ENCODE peak calls at places on chromosomes 2 and 18, in four cellular contexts. One of them, this sample, is unnamed.

GRCh38 chr18:1017679-1018078 is 113.0 kb downstream of the ADCYAP1 start:
- DNase-seq in lung: no peak
- DNase-seq in heart right ventricle: no peak
- DNase-seq in suprapubic skin: no peak
- DNase-seq in this sample: no peak

GRCh38 chr18:63905361-63905760 is 2.4 kb upstream of the SERPINB10 start:
- DNase-seq in lung: no peak
- DNase-seq in heart right ventricle: no peak
- DNase-seq in suprapubic skin: no peak
- DNase-seq in this sample: no peak

GRCh38 chr18:2846638-2847340 is at the start of gene EMILIN2:
- DNase-seq in lung: peak; percentile 67
- DNase-seq in heart right ventricle: peak; percentile 71
- DNase-seq in suprapubic skin: peak; percentile 94
- DNase-seq in this sample: peak; percentile 58

GRCh38 chr2:174666312-174666711 is 68.7 kb upstream of the WIPF1 start:
- DNase-seq in lung: peak; percentile 35
- DNase-seq in heart right ventricle: no peak
- DNase-seq in suprapubic skin: no peak
- DNase-seq in this sample: no peak

GRCh38 chr2:6885968-6886367 is 8.4 kb downstream of the RSAD2 start:
- DNase-seq in lung: no peak
- DNase-seq in heart right ventricle: no peak
- DNase-seq in suprapubic skin: no peak
- DNase-seq in this sample: no peak

GRCh38 chr2:144796956-144797355 is 277.0 kb upstream of the ZEB2 start:
- DNase-seq in lung: no peak
- DNase-seq in heart right ventricle: no peak
- DNase-seq in suprapubic skin: no peak
- DNase-seq in this sample: no peak

GRCh38 chr2:174662459-174662858 is 64.9 kb upstream of the WIPF1 start:
- DNase-seq in lung: no peak
- DNase-seq in heart right ventricle: no peak
- DNase-seq in suprapubic skin: no peak
- DNase-seq in this sample: no peak

GRCh38 chr2:41032715-41033114 is 580.8 kb upstream of the SLC8A1 start:
- DNase-seq in lung: no peak
- DNase-seq in heart right ventricle: no peak
- DNase-seq in suprapubic skin: no peak
- DNase-seq in this sample: no peak

GRCh38 chr2:174552891-174553290 is 44.7 kb downstream of the WIPF1 start:
- DNase-seq in lung: no peak
- DNase-seq in heart right ventricle: no peak
- DNase-seq in suprapubic skin: no peak
- DNase-seq in this sample: no peak

GRCh38 chr2:199315299-199316179 is 142.2 kb downstream of the SATB2 start:
- DNase-seq in lung: no peak
- DNase-seq in heart right ventricle: no peak
- DNase-seq in suprapubic skin: no peak
- DNase-seq in this sample: no peak

GRCh38 chr2:157692768-157693167 is 64.1 kb upstream of the ACVR1C start:
- DNase-seq in lung: no peak
- DNase-seq in heart right ventricle: no peak
- DNase-seq in suprapubic skin: no peak
- DNase-seq in this sample: no peak

GRCh38 chr18:34744569-34744968 is 34.5 kb downstream of the DTNA start:
- DNase-seq in lung: no peak
- DNase-seq in heart right ventricle: no peak
- DNase-seq in suprapubic skin: no peak
- DNase-seq in this sample: no peak

GRCh38 chr2:227888289-227888688 is 16.9 kb downstream of the DAW1 start:
- DNase-seq in lung: no peak
- DNase-seq in heart right ventricle: no peak
- DNase-seq in suprapubic skin: no peak
- DNase-seq in this sample: peak; percentile 53

GRCh38 chr2:207891222-207891844 is 121.6 kb upstream of the FZD5 start:
- DNase-seq in lung: no peak
- DNase-seq in heart right ventricle: no peak
- DNase-seq in suprapubic skin: no peak
- DNase-seq in this sample: no peak

GRCh38 chr18:76710646-76711520 is 111.5 kb upstream of the ZNF236 start:
- DNase-seq in lung: no peak
- DNase-seq in heart right ventricle: no peak
- DNase-seq in suprapubic skin: no peak
- DNase-seq in this sample: no peak

GRCh38 chr2:220215785-220216184 is 588.4 kb downstream of the SLC4A3 start:
- DNase-seq in lung: no peak
- DNase-seq in heart right ventricle: no peak
- DNase-seq in suprapubic skin: no peak
- DNase-seq in this sample: no peak

GRCh38 chr2:241041557-241042158 is 43.2 kb downstream of the SNED1 start:
- DNase-seq in lung: no peak
- DNase-seq in heart right ventricle: no peak
- DNase-seq in suprapubic skin: no peak
- DNase-seq in this sample: peak; percentile 45

GRCh38 chr2:98485453-98485755 is 40.7 kb downstream of the INPP4A start:
- DNase-seq in lung: no peak
- DNase-seq in heart right ventricle: no peak
- DNase-seq in suprapubic skin: peak; percentile 26
- DNase-seq in this sample: no peak

GRCh38 chr2:143263045-143263625 is 133.9 kb downstream of the ARHGAP15 start:
- DNase-seq in lung: no peak
- DNase-seq in heart right ventricle: no peak
- DNase-seq in suprapubic skin: no peak
- DNase-seq in this sample: no peak

GRCh38 chr2:164495491-164496223 is 125.6 kb downstream of the GRB14 start:
- DNase-seq in lung: no peak
- DNase-seq in heart right ventricle: peak; percentile 11
- DNase-seq in suprapubic skin: no peak
- DNase-seq in this sample: no peak

GRCh38 chr2:222733470-222733845 is 62.0 kb downstream of the MOGAT1 start:
- DNase-seq in lung: no peak
- DNase-seq in heart right ventricle: no peak
- DNase-seq in suprapubic skin: no peak
- DNase-seq in this sample: no peak

GRCh38 chr18:10354241-10354811 is 100.1 kb upstream of the APCDD1 start:
- DNase-seq in lung: no peak
- DNase-seq in heart right ventricle: peak; percentile 29
- DNase-seq in suprapubic skin: no peak
- DNase-seq in this sample: no peak

GRCh38 chr2:112685167-112685884 is 35.5 kb upstream of the NT5DC4 start:
- DNase-seq in lung: no peak
- DNase-seq in heart right ventricle: no peak
- DNase-seq in suprapubic skin: no peak
- DNase-seq in this sample: peak; percentile 9

GRCh38 chr2:16677875-16678274 is 12.2 kb upstream of the CYRIA start:
- DNase-seq in lung: no peak
- DNase-seq in heart right ventricle: no peak
- DNase-seq in suprapubic skin: no peak
- DNase-seq in this sample: no peak

DNA sequence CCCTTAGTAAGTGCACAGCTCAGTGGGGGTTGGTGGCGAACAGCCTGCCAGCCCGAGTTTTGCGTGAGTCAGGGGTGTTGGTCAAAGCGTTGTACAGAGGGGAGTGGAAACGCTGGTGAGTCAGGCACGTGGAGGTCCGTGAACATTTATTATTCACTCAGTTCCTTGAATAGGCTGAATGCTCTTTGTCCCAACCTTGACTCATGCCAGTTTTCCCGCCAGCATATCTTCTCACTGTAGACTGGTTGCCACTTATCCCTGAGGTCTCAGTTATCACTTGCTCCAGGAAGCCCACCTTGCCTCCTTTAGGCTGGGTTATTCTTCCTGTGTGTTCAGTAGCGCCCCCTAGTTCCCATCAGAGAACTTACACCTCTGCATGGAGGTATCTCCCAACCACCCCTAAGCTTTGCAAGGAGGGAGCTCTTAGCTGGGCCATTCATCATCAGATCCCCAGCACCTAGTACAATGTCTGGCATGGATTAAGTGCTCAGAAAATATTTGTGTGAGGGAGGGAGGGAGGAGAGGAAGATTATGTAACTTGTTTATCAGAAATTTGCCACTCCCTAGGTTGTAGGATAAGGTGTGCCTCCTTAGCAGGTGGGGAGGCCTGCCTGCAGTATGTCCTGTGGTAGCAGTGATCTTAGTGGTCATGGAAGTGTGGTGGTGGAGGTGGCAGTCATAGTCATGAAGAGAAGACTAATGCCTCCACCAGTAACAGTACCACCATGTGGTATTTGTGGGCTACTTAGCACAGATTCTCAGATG is 72.1 kb downstream of the CABLES1 start:
- DNase-seq in lung: no peak
- DNase-seq in heart right ventricle: no peak
- DNase-seq in suprapubic skin: peak; percentile 26
- DNase-seq in this sample: no peak
- H3K27ac ChIP-seq in lung: peak overlapping the region; percentile 15
- H3K27ac ChIP-seq in heart right ventricle: no peak overlapping the region
- H3K27ac ChIP-seq in suprapubic skin: no peak overlapping the region
- H3K27ac ChIP-seq in this sample: no peak overlapping the region

DNA sequence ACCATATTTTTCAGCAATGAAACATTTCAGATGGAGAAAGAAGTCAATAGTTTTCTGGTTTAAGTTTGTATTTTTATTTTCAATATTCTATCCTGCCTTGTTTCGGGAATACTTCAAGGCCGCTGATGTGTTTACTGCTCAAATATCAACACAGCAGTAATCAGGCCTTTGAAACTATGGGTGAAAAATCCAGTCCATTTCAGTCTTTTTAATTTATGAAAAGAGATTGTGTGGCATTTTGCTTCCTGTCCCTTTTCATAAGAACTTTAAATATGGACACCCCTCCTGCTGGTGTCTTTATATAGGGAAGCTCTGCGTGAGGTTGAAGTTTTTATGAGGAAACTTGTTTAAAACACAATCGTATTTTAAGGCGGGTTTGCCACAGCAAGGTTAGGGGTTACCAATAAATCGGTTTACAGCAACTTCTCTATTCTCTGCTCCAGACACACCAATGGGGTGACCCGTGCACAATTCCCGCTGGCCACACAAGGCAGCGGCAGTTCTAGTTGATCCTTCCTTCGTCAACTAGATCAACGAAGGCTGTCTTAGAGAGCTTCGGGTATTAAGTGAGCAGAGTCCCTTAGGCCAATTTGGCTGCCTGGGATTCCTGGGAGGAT is 1.2 kb upstream of the TANC1 start:
- DNase-seq in lung: no peak
- DNase-seq in heart right ventricle: no peak
- DNase-seq in suprapubic skin: no peak
- DNase-seq in this sample: no peak
- H3K27ac ChIP-seq in lung: peak overlapping the region; percentile 97
- H3K27ac ChIP-seq in heart right ventricle: peak overlapping the region; percentile 82
- H3K27ac ChIP-seq in suprapubic skin: peak overlapping the region; percentile 94
- H3K27ac ChIP-seq in this sample: peak overlapping the region; percentile 93

DNA sequence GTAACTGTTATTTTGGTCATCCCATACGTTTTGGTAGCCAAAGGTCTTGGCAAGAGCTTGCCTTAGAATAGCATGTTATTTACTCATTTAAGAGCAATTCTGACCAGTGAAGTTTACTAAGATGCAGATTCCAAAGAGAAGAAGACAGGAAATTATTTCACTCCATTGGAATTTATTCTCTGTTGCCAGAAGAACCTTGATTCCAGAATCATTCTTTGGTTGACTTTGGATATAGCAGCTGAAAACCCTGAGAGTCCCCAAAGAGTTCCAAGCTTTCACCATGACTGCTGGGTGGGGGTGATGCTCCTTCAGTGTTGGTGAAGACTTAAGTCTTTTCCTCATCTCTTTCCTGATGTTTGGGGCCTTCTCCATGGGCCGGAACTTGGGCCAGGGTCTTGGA is 191.9 kb downstream of the MTX2 start:
- DNase-seq in lung: no peak
- DNase-seq in heart right ventricle: peak; percentile 15
- DNase-seq in suprapubic skin: no peak
- DNase-seq in this sample: no peak
- H3K27ac ChIP-seq in lung: no peak overlapping the region
- H3K27ac ChIP-seq in heart right ventricle: no peak overlapping the region
- H3K27ac ChIP-seq in suprapubic skin: no peak overlapping the region
- H3K27ac ChIP-seq in this sample: no peak overlapping the region

DNA sequence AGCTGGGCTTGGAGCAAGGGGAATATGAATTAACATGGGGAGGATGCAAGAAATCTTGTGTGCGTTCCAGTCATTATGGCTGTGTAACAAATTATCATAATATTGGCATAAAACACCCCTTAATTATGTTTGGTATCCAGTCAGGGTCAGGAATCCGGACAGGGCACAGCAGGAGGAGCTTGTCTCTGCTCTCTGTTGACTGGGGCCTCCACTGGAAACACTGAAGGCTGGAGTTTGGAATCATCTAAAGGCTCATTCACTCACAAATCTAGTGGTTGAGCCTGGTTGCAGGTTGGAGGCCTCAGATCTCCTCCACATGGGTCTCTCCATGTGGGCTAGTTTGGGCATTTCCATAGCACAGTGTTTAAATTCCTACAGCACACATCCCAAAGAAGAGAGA is 128.3 kb downstream of the ZFP36L2 start:
- DNase-seq in lung: no peak
- DNase-seq in heart right ventricle: no peak
- DNase-seq in suprapubic skin: peak; percentile 17
- DNase-seq in this sample: no peak
- H3K27ac ChIP-seq in lung: no peak overlapping the region
- H3K27ac ChIP-seq in heart right ventricle: no peak overlapping the region
- H3K27ac ChIP-seq in suprapubic skin: no peak overlapping the region
- H3K27ac ChIP-seq in this sample: no peak overlapping the region

GRCh38 chr2:218658671-218659257 is 659 bp downstream of the ZNF142 start:
- DNase-seq in lung: peak; percentile 44
- DNase-seq in heart right ventricle: no peak
- DNase-seq in suprapubic skin: no peak
- DNase-seq in this sample: peak; percentile 71

GRCh38 chr2:218662377-218662776 is 2.9 kb downstream of the BCS1L start:
- DNase-seq in lung: no peak
- DNase-seq in heart right ventricle: no peak
- DNase-seq in suprapubic skin: no peak
- DNase-seq in this sample: no peak

GRCh38 chr2:218662827-218663226 is 3.3 kb downstream of the BCS1L start:
- DNase-seq in lung: no peak
- DNase-seq in heart right ventricle: no peak
- DNase-seq in suprapubic skin: no peak
- DNase-seq in this sample: no peak

GRCh38 chr2:218659258-218659987 is at the start of the genes BCS1L and ZNF142:
- DNase-seq in lung: peak; percentile 93
- DNase-seq in heart right ventricle: peak; percentile 96
- DNase-seq in suprapubic skin: peak; percentile 92
- DNase-seq in this sample: peak; percentile 95

DNA sequence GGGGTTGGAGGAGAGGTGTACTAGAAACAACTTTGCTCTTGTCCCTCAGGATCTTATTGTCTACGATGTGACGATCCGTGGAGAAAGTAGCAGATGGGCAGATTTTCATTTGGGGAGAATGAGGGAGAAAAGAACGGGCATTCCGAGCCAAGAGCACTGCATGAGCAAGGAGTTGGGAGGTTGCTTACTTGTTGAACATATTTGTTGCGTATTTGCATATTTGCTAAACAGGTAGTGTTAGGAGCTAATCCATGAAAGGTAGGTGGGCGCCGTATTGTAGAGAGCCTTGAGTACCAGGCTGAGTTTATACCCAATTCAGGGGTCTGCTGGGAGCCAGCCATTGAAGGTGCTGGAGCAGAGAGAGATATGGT is 490 bp downstream of the BCS1L start:
- DNase-seq in lung: no peak
- DNase-seq in heart right ventricle: no peak
- DNase-seq in suprapubic skin: no peak
- DNase-seq in this sample: no peak
- H3K27ac ChIP-seq in lung: no peak overlapping the region
- H3K27ac ChIP-seq in heart right ventricle: peak overlapping the region; percentile 77
- H3K27ac ChIP-seq in suprapubic skin: peak overlapping the region; percentile 57
- H3K27ac ChIP-seq in this sample: peak overlapping the region; percentile 69